ENCODE peak calls at places on chromosomes 7 and 10, in six cellular contexts. One of them, this sample, is unnamed.

GRCh38 chr7:50610521-50611277 is 45.5 kb upstream of the DDC start:
- DNase-seq in stimulated activated CD4-positive, alpha-beta T cell treated with anti-CD3 and anti-CD28 coated beads, Interleukin-4, amount 100 ng/mL, for 1 hour: no peak
- DNase-seq in activated T-cell treated with anti-CD3 and anti-CD28 coated beads for 1 hour: peak
- DNase-seq in ovary: no peak
- DNase-seq in activated naive CD8-positive, alpha-beta T cell treated with anti-CD3 and anti-CD28 coated beads, Interleukin-2, amount 10 ng/mL, durations not matched to agents 7 days and 5 days: no peak
- DNase-seq in body of pancreas: no peak
- DNase-seq in this sample: peak

GRCh38 chr10:17199351-17199804 is 2.1 kb downstream of the TRDMT1 start:
- DNase-seq in activated T-cell treated with anti-CD3 and anti-CD28 coated beads for 1 hour: no peak
- DNase-seq in ovary: no peak
- DNase-seq in activated naive CD8-positive, alpha-beta T cell treated with anti-CD3 and anti-CD28 coated beads, Interleukin-2, amount 10 ng/mL, durations not matched to agents 7 days and 5 days: no peak
- DNase-seq in body of pancreas: no peak
- DNase-seq in stimulated activated CD4-positive, alpha-beta T cell treated with anti-CD3 and anti-CD28 coated beads, Interleukin-4, amount 100 ng/mL, for 1 hour: no peak
- DNase-seq in this sample: no peak

GRCh38 chr7:27459729-27460048 is 203.0 kb downstream of the HIBADH start:
- DNase-seq in body of pancreas: no peak
- DNase-seq in activated naive CD8-positive, alpha-beta T cell treated with anti-CD3 and anti-CD28 coated beads, Interleukin-2, amount 10 ng/mL, durations not matched to agents 7 days and 5 days: no peak
- DNase-seq in activated T-cell treated with anti-CD3 and anti-CD28 coated beads for 1 hour: no peak
- DNase-seq in stimulated activated CD4-positive, alpha-beta T cell treated with anti-CD3 and anti-CD28 coated beads, Interleukin-4, amount 100 ng/mL, for 1 hour: no peak
- DNase-seq in ovary: no peak
- DNase-seq in this sample: no peak

GRCh38 chr7:112420236-112420945 is 29.9 kb upstream of the IFRD1 start:
- DNase-seq in stimulated activated CD4-positive, alpha-beta T cell treated with anti-CD3 and anti-CD28 coated beads, Interleukin-4, amount 100 ng/mL, for 1 hour: no peak
- DNase-seq in ovary: no peak
- DNase-seq in body of pancreas: no peak
- DNase-seq in activated T-cell treated with anti-CD3 and anti-CD28 coated beads for 1 hour: no peak
- DNase-seq in activated naive CD8-positive, alpha-beta T cell treated with anti-CD3 and anti-CD28 coated beads, Interleukin-2, amount 10 ng/mL, durations not matched to agents 7 days and 5 days: no peak
- DNase-seq in this sample: peak

GRCh38 chr10:119412244-119412750 is 130.2 kb downstream of the RGS10 start:
- DNase-seq in activated T-cell treated with anti-CD3 and anti-CD28 coated beads for 1 hour: no peak
- DNase-seq in ovary: peak
- DNase-seq in body of pancreas: peak
- DNase-seq in activated naive CD8-positive, alpha-beta T cell treated with anti-CD3 and anti-CD28 coated beads, Interleukin-2, amount 10 ng/mL, durations not matched to agents 7 days and 5 days: no peak
- DNase-seq in stimulated activated CD4-positive, alpha-beta T cell treated with anti-CD3 and anti-CD28 coated beads, Interleukin-4, amount 100 ng/mL, for 1 hour: no peak
- DNase-seq in this sample: no peak

GRCh38 chr10:50511512-50512213 is 112.1 kb downstream of the SGMS1 start:
- DNase-seq in body of pancreas: no peak
- DNase-seq in stimulated activated CD4-positive, alpha-beta T cell treated with anti-CD3 and anti-CD28 coated beads, Interleukin-4, amount 100 ng/mL, for 1 hour: peak
- DNase-seq in activated naive CD8-positive, alpha-beta T cell treated with anti-CD3 and anti-CD28 coated beads, Interleukin-2, amount 10 ng/mL, durations not matched to agents 7 days and 5 days: no peak
- DNase-seq in activated T-cell treated with anti-CD3 and anti-CD28 coated beads for 1 hour: no peak
- DNase-seq in ovary: no peak
- DNase-seq in this sample: no peak

GRCh38 chr7:30804078-30804661 is 33.0 kb downstream of the MINDY4 start:
- DNase-seq in activated naive CD8-positive, alpha-beta T cell treated with anti-CD3 and anti-CD28 coated beads, Interleukin-2, amount 10 ng/mL, durations not matched to agents 7 days and 5 days: no peak
- DNase-seq in stimulated activated CD4-positive, alpha-beta T cell treated with anti-CD3 and anti-CD28 coated beads, Interleukin-4, amount 100 ng/mL, for 1 hour: no peak
- DNase-seq in body of pancreas: no peak
- DNase-seq in ovary: no peak
- DNase-seq in activated T-cell treated with anti-CD3 and anti-CD28 coated beads for 1 hour: no peak
- DNase-seq in this sample: peak

GRCh38 chr7:47792521-47793121 is 155.6 kb downstream of the PKD1L1 start:
- DNase-seq in activated T-cell treated with anti-CD3 and anti-CD28 coated beads for 1 hour: no peak
- DNase-seq in ovary: no peak
- DNase-seq in body of pancreas: peak
- DNase-seq in activated naive CD8-positive, alpha-beta T cell treated with anti-CD3 and anti-CD28 coated beads, Interleukin-2, amount 10 ng/mL, durations not matched to agents 7 days and 5 days: no peak
- DNase-seq in stimulated activated CD4-positive, alpha-beta T cell treated with anti-CD3 and anti-CD28 coated beads, Interleukin-4, amount 100 ng/mL, for 1 hour: no peak
- DNase-seq in this sample: no peak

GRCh38 chr10:60508037-60508436 is 118.4 kb upstream of the ANK3 start:
- DNase-seq in activated naive CD8-positive, alpha-beta T cell treated with anti-CD3 and anti-CD28 coated beads, Interleukin-2, amount 10 ng/mL, durations not matched to agents 7 days and 5 days: no peak
- DNase-seq in body of pancreas: no peak
- DNase-seq in stimulated activated CD4-positive, alpha-beta T cell treated with anti-CD3 and anti-CD28 coated beads, Interleukin-4, amount 100 ng/mL, for 1 hour: no peak
- DNase-seq in activated T-cell treated with anti-CD3 and anti-CD28 coated beads for 1 hour: no peak
- DNase-seq in ovary: no peak
- DNase-seq in this sample: no peak

GRCh38 chr10:128028508-128029279 is 97.5 kb downstream of the MKI67 start:
- DNase-seq in activated naive CD8-positive, alpha-beta T cell treated with anti-CD3 and anti-CD28 coated beads, Interleukin-2, amount 10 ng/mL, durations not matched to agents 7 days and 5 days: no peak
- DNase-seq in activated T-cell treated with anti-CD3 and anti-CD28 coated beads for 1 hour: no peak
- DNase-seq in body of pancreas: no peak
- DNase-seq in ovary: no peak
- DNase-seq in stimulated activated CD4-positive, alpha-beta T cell treated with anti-CD3 and anti-CD28 coated beads, Interleukin-4, amount 100 ng/mL, for 1 hour: no peak
- DNase-seq in this sample: no peak

GRCh38 chr7:43077732-43078391 is 34.6 kb upstream of the HECW1 start:
- DNase-seq in activated naive CD8-positive, alpha-beta T cell treated with anti-CD3 and anti-CD28 coated beads, Interleukin-2, amount 10 ng/mL, durations not matched to agents 7 days and 5 days: no peak
- DNase-seq in body of pancreas: no peak
- DNase-seq in stimulated activated CD4-positive, alpha-beta T cell treated with anti-CD3 and anti-CD28 coated beads, Interleukin-4, amount 100 ng/mL, for 1 hour: no peak
- DNase-seq in ovary: no peak
- DNase-seq in activated T-cell treated with anti-CD3 and anti-CD28 coated beads for 1 hour: no peak
- DNase-seq in this sample: no peak

GRCh38 chr10:61410353-61410752 is 42.8 kb downstream of the TMEM26 start:
- DNase-seq in ovary: no peak
- DNase-seq in stimulated activated CD4-positive, alpha-beta T cell treated with anti-CD3 and anti-CD28 coated beads, Interleukin-4, amount 100 ng/mL, for 1 hour: no peak
- DNase-seq in body of pancreas: no peak
- DNase-seq in activated naive CD8-positive, alpha-beta T cell treated with anti-CD3 and anti-CD28 coated beads, Interleukin-2, amount 10 ng/mL, durations not matched to agents 7 days and 5 days: no peak
- DNase-seq in activated T-cell treated with anti-CD3 and anti-CD28 coated beads for 1 hour: no peak
- DNase-seq in this sample: no peak

GRCh38 chr10:50512743-50513416 is 110.9 kb downstream of the SGMS1 start:
- DNase-seq in stimulated activated CD4-positive, alpha-beta T cell treated with anti-CD3 and anti-CD28 coated beads, Interleukin-4, amount 100 ng/mL, for 1 hour: no peak
- DNase-seq in ovary: no peak
- DNase-seq in activated T-cell treated with anti-CD3 and anti-CD28 coated beads for 1 hour: no peak
- DNase-seq in body of pancreas: no peak
- DNase-seq in activated naive CD8-positive, alpha-beta T cell treated with anti-CD3 and anti-CD28 coated beads, Interleukin-2, amount 10 ng/mL, durations not matched to agents 7 days and 5 days: peak
- DNase-seq in this sample: no peak

GRCh38 chr7:1530946-1531262 is 402 bp downstream of the MAFK start:
- DNase-seq in activated naive CD8-positive, alpha-beta T cell treated with anti-CD3 and anti-CD28 coated beads, Interleukin-2, amount 10 ng/mL, durations not matched to agents 7 days and 5 days: no peak
- DNase-seq in stimulated activated CD4-positive, alpha-beta T cell treated with anti-CD3 and anti-CD28 coated beads, Interleukin-4, amount 100 ng/mL, for 1 hour: peak
- DNase-seq in body of pancreas: no peak
- DNase-seq in ovary: no peak
- DNase-seq in activated T-cell treated with anti-CD3 and anti-CD28 coated beads for 1 hour: peak
- DNase-seq in this sample: no peak

GRCh38 chr7:157339777-157340677 is 3.2 kb downstream of the DNAJB6 start:
- DNase-seq in activated T-cell treated with anti-CD3 and anti-CD28 coated beads for 1 hour: peak
- DNase-seq in body of pancreas: peak
- DNase-seq in activated naive CD8-positive, alpha-beta T cell treated with anti-CD3 and anti-CD28 coated beads, Interleukin-2, amount 10 ng/mL, durations not matched to agents 7 days and 5 days: peak
- DNase-seq in stimulated activated CD4-positive, alpha-beta T cell treated with anti-CD3 and anti-CD28 coated beads, Interleukin-4, amount 100 ng/mL, for 1 hour: peak
- DNase-seq in ovary: peak
- DNase-seq in this sample: no peak

GRCh38 chr10:3424102-3424803 is 251.7 kb upstream of the PITRM1 start:
- DNase-seq in stimulated activated CD4-positive, alpha-beta T cell treated with anti-CD3 and anti-CD28 coated beads, Interleukin-4, amount 100 ng/mL, for 1 hour: no peak
- DNase-seq in ovary: no peak
- DNase-seq in activated T-cell treated with anti-CD3 and anti-CD28 coated beads for 1 hour: no peak
- DNase-seq in activated naive CD8-positive, alpha-beta T cell treated with anti-CD3 and anti-CD28 coated beads, Interleukin-2, amount 10 ng/mL, durations not matched to agents 7 days and 5 days: no peak
- DNase-seq in body of pancreas: peak
- DNase-seq in this sample: no peak

GRCh38 chr10:17737021-17737965 is 14.7 kb upstream of the TMEM236 start:
- DNase-seq in stimulated activated CD4-positive, alpha-beta T cell treated with anti-CD3 and anti-CD28 coated beads, Interleukin-4, amount 100 ng/mL, for 1 hour: no peak
- DNase-seq in body of pancreas: peak
- DNase-seq in activated naive CD8-positive, alpha-beta T cell treated with anti-CD3 and anti-CD28 coated beads, Interleukin-2, amount 10 ng/mL, durations not matched to agents 7 days and 5 days: no peak
- DNase-seq in activated T-cell treated with anti-CD3 and anti-CD28 coated beads for 1 hour: no peak
- DNase-seq in ovary: peak
- DNase-seq in this sample: no peak

GRCh38 chr10:27661511-27662286 is 83.9 kb downstream of the MKX start:
- DNase-seq in body of pancreas: no peak
- DNase-seq in stimulated activated CD4-positive, alpha-beta T cell treated with anti-CD3 and anti-CD28 coated beads, Interleukin-4, amount 100 ng/mL, for 1 hour: no peak
- DNase-seq in activated T-cell treated with anti-CD3 and anti-CD28 coated beads for 1 hour: no peak
- DNase-seq in activated naive CD8-positive, alpha-beta T cell treated with anti-CD3 and anti-CD28 coated beads, Interleukin-2, amount 10 ng/mL, durations not matched to agents 7 days and 5 days: no peak
- DNase-seq in ovary: no peak
- DNase-seq in this sample: no peak

GRCh38 chr7:6284461-6285360 is 12.3 kb upstream of the CYTH3 start:
- DNase-seq in ovary: no peak
- DNase-seq in activated T-cell treated with anti-CD3 and anti-CD28 coated beads for 1 hour: no peak
- DNase-seq in activated naive CD8-positive, alpha-beta T cell treated with anti-CD3 and anti-CD28 coated beads, Interleukin-2, amount 10 ng/mL, durations not matched to agents 7 days and 5 days: no peak
- DNase-seq in stimulated activated CD4-positive, alpha-beta T cell treated with anti-CD3 and anti-CD28 coated beads, Interleukin-4, amount 100 ng/mL, for 1 hour: no peak
- DNase-seq in body of pancreas: no peak
- DNase-seq in this sample: no peak

GRCh38 chr7:101848168-101848951 is 30.9 kb downstream of the CUX1 start:
- DNase-seq in activated T-cell treated with anti-CD3 and anti-CD28 coated beads for 1 hour: no peak
- DNase-seq in ovary: no peak
- DNase-seq in activated naive CD8-positive, alpha-beta T cell treated with anti-CD3 and anti-CD28 coated beads, Interleukin-2, amount 10 ng/mL, durations not matched to agents 7 days and 5 days: no peak
- DNase-seq in body of pancreas: no peak
- DNase-seq in stimulated activated CD4-positive, alpha-beta T cell treated with anti-CD3 and anti-CD28 coated beads, Interleukin-4, amount 100 ng/mL, for 1 hour: no peak
- DNase-seq in this sample: no peak

GRCh38 chr10:3972460-3973366 is 187.7 kb upstream of the KLF6 start:
- DNase-seq in activated naive CD8-positive, alpha-beta T cell treated with anti-CD3 and anti-CD28 coated beads, Interleukin-2, amount 10 ng/mL, durations not matched to agents 7 days and 5 days: no peak
- DNase-seq in body of pancreas: no peak
- DNase-seq in activated T-cell treated with anti-CD3 and anti-CD28 coated beads for 1 hour: no peak
- DNase-seq in ovary: no peak
- DNase-seq in stimulated activated CD4-positive, alpha-beta T cell treated with anti-CD3 and anti-CD28 coated beads, Interleukin-4, amount 100 ng/mL, for 1 hour: no peak
- DNase-seq in this sample: no peak

GRCh38 chr7:52320610-52321009 is 714.8 kb upstream of the POM121L12 start:
- DNase-seq in stimulated activated CD4-positive, alpha-beta T cell treated with anti-CD3 and anti-CD28 coated beads, Interleukin-4, amount 100 ng/mL, for 1 hour: no peak
- DNase-seq in body of pancreas: no peak
- DNase-seq in activated T-cell treated with anti-CD3 and anti-CD28 coated beads for 1 hour: no peak
- DNase-seq in ovary: no peak
- DNase-seq in activated naive CD8-positive, alpha-beta T cell treated with anti-CD3 and anti-CD28 coated beads, Interleukin-2, amount 10 ng/mL, durations not matched to agents 7 days and 5 days: no peak
- DNase-seq in this sample: no peak